ENCODE peak calls at places on chromosomes 2 and 18, in four cellular contexts. V is HCEC 1CT, Y is NCI-H2081 treated with DMSO at 0.1 percent for 48 hours, B is OCI-M1. X is an unnamed sample.

GRCh38 chr2:232940724-232941123 is 70.7 kb downstream of the SNORC start:
- DNase-seq in V (no peak), Y (no peak), B (no peak), X (no peak)

GRCh38 chr2:69036926-69037325 is 23.9 kb downstream of the ANTXR1 start:
- DNase-seq in V (no peak), Y (no peak), B (no peak), X (no peak)

GRCh38 chr2:144460981-144461766 is 58.7 kb downstream of the ZEB2 start:
- DNase-seq in V (peak), Y (no peak), B (no peak), X (no peak)

GRCh38 chr2:228599297-228599696 is 417.8 kb upstream of the SPHKAP start:
- DNase-seq in V (no peak), Y (no peak), B (peak), X (peak)

GRCh38 chr2:26462511-26463251 is 15.2 kb downstream of the OTOF start:
- DNase-seq in V (peak), Y (no peak), B (peak), X (peak)

GRCh38 chr2:214378455-214379103 is 32.3 kb upstream of the VWC2L start:
- DNase-seq in V (no peak), Y (no peak), B (no peak), X (no peak)

GRCh38 chr2:11505652-11506610 is 27.9 kb upstream of the GREB1 start:
- DNase-seq in V (no peak), Y (no peak), B (no peak), X (no peak)

GRCh38 chr2:166610180-166610919 is 116.3 kb upstream of the SCN7A start:
- DNase-seq in V (no peak), Y (no peak), B (no peak), X (peak)

GRCh38 chr2:226189061-226189460 is 610.6 kb downstream of the IRS1 start:
- DNase-seq in V (no peak), Y (no peak), B (no peak), X (no peak)

GRCh38 chr2:196534533-196534932 is 105.0 kb upstream of the CCDC150 start:
- DNase-seq in V (no peak), Y (no peak), B (no peak), X (no peak)

GRCh38 chr2:229230911-229231310 is 40.2 kb downstream of the PID1 start:
- DNase-seq in V (no peak), Y (no peak), B (no peak), X (no peak)

GRCh38 chr2:20615046-20615465 is 35.8 kb downstream of the HS1BP3 start:
- DNase-seq in V (no peak), Y (no peak), B (no peak), X (no peak)

GRCh38 chr2:24672589-24672988 is 120.6 kb downstream of the PTRHD1 start:
- DNase-seq in V (no peak), Y (no peak), B (no peak), X (no peak)

GRCh38 chr2:218081063-218081462 is 12.0 kb downstream of the RUFY4 start:
- DNase-seq in V (no peak), Y (no peak), B (no peak), X (peak)

GRCh38 chr2:207073791-207074678 is 91.7 kb downstream of the KLF7 start:
- DNase-seq in V (peak), Y (peak), B (peak), X (no peak)

GRCh38 chr2:66721776-66722175 is 286.9 kb downstream of the MEIS1 start:
- DNase-seq in V (no peak), Y (no peak), B (no peak), X (no peak)

GRCh38 chr2:239889641-239890055 is 135.5 kb downstream of the NDUFA10 start:
- DNase-seq in V (no peak), Y (no peak), B (no peak), X (no peak)

GRCh38 chr2:206858972-206859739 is 80.2 kb upstream of the CPO start:
- DNase-seq in V (no peak), Y (no peak), B (peak), X (no peak)

GRCh38 chr2:200352631-200353030 is 46.1 kb downstream of the SPATS2L start:
- DNase-seq in V (no peak), Y (no peak), B (no peak), X (no peak)

GRCh38 chr18:74608681-74609080 is 11.0 kb downstream of the ZNF407 start:
- DNase-seq in V (peak), Y (no peak), B (no peak), X (no peak)